ENCODE peak calls at places on chromosome 16, in ten cellular contexts. T is breast epithelium; J is HFF-Myc; U is psoas muscle; R is uterus; I is fibroblast of lung; C is cardiac fibroblast; H is esophagus squamous epithelium; P is kidney epithelial cell; W is CD8-positive, alpha-beta T cell. O is an unnamed sample.

GRCh38 chr16:11833951-11834695 is 17.2 kb downstream of the RSL1D1 start:
- DNase-seq in T (no peak), J (no peak), U (no peak), R (no peak), I (peak), C (peak), H (no peak), P (no peak), W (no peak), O (peak)

GRCh38 chr16:53434436-53435065 is at the start of gene RBL2:
- DNase-seq in T (peak), J (no peak), U (peak), R (peak), I (peak), C (peak), H (no peak), P (no peak), W (peak), O (peak)

GRCh38 chr16:86664518-86665318 is 86.4 kb downstream of the FOXL1 start:
- DNase-seq in T (no peak), J (peak), U (no peak), R (no peak), I (peak), C (peak), H (no peak), P (peak), W (no peak), O (peak)

GRCh38 chr16:11517926-11518325 is 68.8 kb downstream of the LITAF start:
- DNase-seq in T (no peak), J (no peak), U (no peak), R (no peak), I (no peak), C (no peak), H (no peak), P (no peak), W (no peak), O (no peak)

GRCh38 chr16:69327585-69328310 is 2.6 kb downstream of the PDF start:
- DNase-seq in T (no peak), J (no peak), U (no peak), R (no peak), I (no peak), C (no peak), H (no peak), P (no peak), W (no peak), O (no peak)

GRCh38 chr16:66357523-66357928 is 9.0 kb upstream of the CDH5 start:
- DNase-seq in T (peak), J (peak), U (no peak), R (peak), I (peak), C (peak), H (no peak), P (peak), W (no peak), O (peak)

GRCh38 chr16:4090476-4090875 is 25.8 kb downstream of the ADCY9 start:
- DNase-seq in T (no peak), J (no peak), U (peak), R (no peak), I (no peak), C (peak), H (no peak), P (no peak), W (no peak), O (no peak)

GRCh38 chr16:29009050-29009837 is 24.4 kb downstream of the LAT start:
- DNase-seq in T (no peak), J (no peak), U (no peak), R (no peak), I (no peak), C (no peak), H (no peak), P (no peak), W (no peak), O (no peak)

GRCh38 chr16:22206847-22207714 is 1.0 kb downstream of the EEF2K start:
- DNase-seq in T (peak), J (no peak), U (peak), R (peak), I (peak), C (peak), H (peak), P (no peak), W (no peak), O (peak)

GRCh38 chr16:67280090-67281015 is 1.0 kb downstream of the PLEKHG4 start:
- DNase-seq in T (no peak), J (no peak), U (no peak), R (no peak), I (no peak), C (no peak), H (no peak), P (no peak), W (no peak), O (no peak)

GRCh38 chr16:35639233-35640205 is 2180.1 kb downstream of the TP53TG3F start:
- DNase-seq in T (no peak), J (no peak), U (no peak), R (no peak), I (no peak), C (no peak), H (no peak), P (no peak), W (no peak), O (no peak)

GRCh38 chr16:69626256-69626655 is 60.5 kb downstream of the NFAT5 start:
- DNase-seq in T (no peak), J (peak), U (no peak), R (no peak), I (peak), C (peak), H (no peak), P (no peak), W (no peak), O (peak)

GRCh38 chr16:48860341-48860740 is 250.4 kb upstream of the N4BP1 start:
- DNase-seq in T (no peak), J (peak), U (no peak), R (no peak), I (no peak), C (no peak), H (no peak), P (no peak), W (no peak), O (no peak)

GRCh38 chr16:85449195-85449884 is 163.8 kb upstream of the GSE1 start:
- DNase-seq in T (no peak), J (no peak), U (no peak), R (no peak), I (no peak), C (no peak), H (no peak), P (no peak), W (no peak), O (no peak)

GRCh38 chr16:4373909-4374742 is 2.5 kb downstream of the VASN start:
- DNase-seq in T (peak), J (no peak), U (peak), R (peak), I (peak), C (peak), H (no peak), P (no peak), W (no peak), O (peak)

GRCh38 chr16:8496364-8496763 is 93.9 kb downstream of the TMEM114 start:
- DNase-seq in T (no peak), J (no peak), U (no peak), R (no peak), I (no peak), C (no peak), H (no peak), P (no peak), W (no peak), O (no peak)

GRCh38 chr16:11430601-11431317 is 85.5 kb downstream of the RMI2 start:
- DNase-seq in T (no peak), J (no peak), U (no peak), R (no peak), I (no peak), C (no peak), H (no peak), P (no peak), W (no peak), O (no peak)

GRCh38 chr16:72124761-72125634 is 31.4 kb downstream of the DHX38 start:
- DNase-seq in T (peak), J (peak), U (peak), R (peak), I (peak), C (peak), H (no peak), P (peak), W (peak), O (peak)

GRCh38 chr16:88747588-88748301 is 37.3 kb downstream of the PIEZO1 start:
- DNase-seq in T (no peak), J (no peak), U (no peak), R (no peak), I (no peak), C (no peak), H (no peak), P (no peak), W (no peak), O (no peak)

GRCh38 chr16:78490431-78490830 is 391.0 kb downstream of the WWOX start:
- DNase-seq in T (no peak), J (no peak), U (no peak), R (no peak), I (no peak), C (no peak), H (no peak), P (no peak), W (no peak), O (no peak)

GRCh38 chr16:29891525-29892457 is 7.6 kb downstream of the SEZ6L2 start:
- DNase-seq in T (no peak), J (no peak), U (no peak), R (no peak), I (no peak), C (peak), H (no peak), P (no peak), W (no peak), O (no peak)

GRCh38 chr16:67186550-67186950 is 2.8 kb upstream of the MATCAP1 start:
- DNase-seq in T (no peak), J (no peak), U (no peak), R (no peak), I (no peak), C (no peak), H (no peak), P (no peak), W (no peak), O (no peak)

GRCh38 chr16:85179344-85180046 is 67.2 kb upstream of the CIBAR2 start:
- DNase-seq in T (no peak), J (no peak), U (no peak), R (no peak), I (peak), C (no peak), H (no peak), P (no peak), W (no peak), O (no peak)

GRCh38 chr16:4003576-4003975 is 112.7 kb downstream of the ADCY9 start:
- DNase-seq in T (no peak), J (no peak), U (no peak), R (no peak), I (no peak), C (no peak), H (no peak), P (no peak), W (no peak), O (no peak)

GRCh38 chr16:84759906-84760305 is 59.9 kb upstream of the CRISPLD2 start:
- DNase-seq in T (no peak), J (no peak), U (no peak), R (no peak), I (no peak), C (no peak), H (no peak), P (no peak), W (no peak), O (no peak)

GRCh38 chr16:49464877-49465504 is 91.4 kb downstream of the C16orf78 start:
- DNase-seq in T (peak), J (no peak), U (no peak), R (no peak), I (no peak), C (no peak), H (no peak), P (no peak), W (no peak), O (no peak)

GRCh38 chr16:74862743-74863244 is 88.2 kb upstream of the FA2H start:
- DNase-seq in T (no peak), J (peak), U (no peak), R (no peak), I (peak), C (peak), H (no peak), P (peak), W (no peak), O (peak)

GRCh38 chr16:1687427-1688316 is 9.6 kb downstream of the JPT2 start:
- DNase-seq in T (no peak), J (no peak), U (no peak), R (no peak), I (no peak), C (no peak), H (no peak), P (no peak), W (no peak), O (no peak)

GRCh38 chr16:87550510-87550961 is 51.8 kb upstream of the JPH3 start:
- DNase-seq in T (no peak), J (no peak), U (peak), R (no peak), I (no peak), C (no peak), H (no peak), P (no peak), W (peak), O (no peak)

GRCh38 chr16:74107795-74108610 is 188.6 kb upstream of the PSMD7 start:
- DNase-seq in T (no peak), J (peak), U (no peak), R (no peak), I (peak), C (peak), H (no peak), P (peak), W (no peak), O (peak)

GRCh38 chr16:30018731-30019158 is 4.3 kb upstream of the C16orf92 start:
- DNase-seq in T (no peak), J (no peak), U (no peak), R (no peak), I (no peak), C (no peak), H (no peak), P (no peak), W (no peak), O (peak)

GRCh38 chr16:21156767-21157467 is 1.6 kb upstream of the LDAF1 start:
- DNase-seq in T (no peak), J (peak), U (no peak), R (peak), I (peak), C (peak), H (no peak), P (peak), W (no peak), O (peak)

GRCh38 chr16:67068212-67068753 is 39.3 kb downstream of the CBFB start:
- DNase-seq in T (no peak), J (no peak), U (no peak), R (no peak), I (peak), C (no peak), H (no peak), P (no peak), W (no peak), O (peak)

GRCh38 chr16:68645494-68646388 is 631 bp downstream of the CDH3 start:
- DNase-seq in T (peak), J (no peak), U (no peak), R (peak), I (no peak), C (no peak), H (no peak), P (no peak), W (no peak), O (no peak)

GRCh38 chr16:28554634-28555423 is 1.1 kb downstream of the SGF29 start:
- DNase-seq in T (no peak), J (no peak), U (no peak), R (no peak), I (no peak), C (no peak), H (no peak), P (no peak), W (no peak), O (no peak)

GRCh38 chr16:89275284-89275584 is 57.7 kb downstream of the ZNF778 start:
- DNase-seq in T (no peak), J (no peak), U (no peak), R (no peak), I (no peak), C (no peak), H (no peak), P (no peak), W (no peak), O (no peak)

GRCh38 chr16:88993006-88993787 is 16.2 kb upstream of the CBFA2T3 start:
- DNase-seq in T (no peak), J (no peak), U (no peak), R (no peak), I (peak), C (no peak), H (no peak), P (no peak), W (no peak), O (no peak)

GRCh38 chr16:88773812-88774291 is 11.2 kb downstream of the PIEZO1 start:
- DNase-seq in T (no peak), J (peak), U (peak), R (no peak), I (peak), C (peak), H (no peak), P (no peak), W (no peak), O (peak)

GRCh38 chr16:7150230-7150629 is 182.4 kb upstream of the RBFOX1 start:
- DNase-seq in T (no peak), J (no peak), U (no peak), R (no peak), I (no peak), C (no peak), H (no peak), P (no peak), W (no peak), O (no peak)

GRCh38 chr16:87324411-87325275 is 7.5 kb upstream of the C16orf95 start:
- DNase-seq in T (no peak), J (no peak), U (no peak), R (peak), I (peak), C (peak), H (no peak), P (no peak), W (no peak), O (peak)

DNA sequence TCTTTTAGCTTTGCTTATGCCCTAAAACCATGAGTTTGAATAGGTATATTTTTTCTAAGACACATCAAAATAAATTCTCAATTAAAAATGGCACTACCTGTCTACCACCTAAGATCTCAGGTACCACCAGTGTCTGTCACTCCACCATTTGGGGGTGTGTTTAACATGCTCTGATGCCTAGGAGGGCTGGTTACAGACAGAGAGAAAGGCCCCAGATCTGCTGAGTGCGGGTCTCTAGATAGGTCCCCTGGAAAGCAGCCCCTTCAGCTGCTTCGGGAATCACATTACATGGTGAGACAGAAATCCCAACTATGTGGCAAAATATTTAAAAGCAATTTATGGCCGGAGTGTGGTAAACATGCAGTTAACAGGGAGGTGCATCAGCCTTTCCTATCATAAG is 653 bp upstream of the VAC14 start:
- DNase-seq in T (no peak), J (no peak), U (no peak), R (no peak), I (no peak), C (no peak), H (no peak), P (no peak), W (no peak), O (no peak)
- H3K4me3 ChIP-seq in T (peak), J (no peak), U (peak), R (no peak), I (no peak), C (no peak), H (peak), P (no peak), W (peak), O (no peak)

GRCh38 chr16:83615553-83615952 is 192.2 kb upstream of the HSBP1 start:
- DNase-seq in T (no peak), J (no peak), U (no peak), R (no peak), I (peak), C (no peak), H (no peak), P (no peak), W (no peak), O (peak)
- TF ChIP-seq CTCF in T (no peak), J (no peak), U (no peak), R (no peak), I (no peak), C (no peak), H (no peak), P (no peak), W (no peak), O (no peak)

GRCh38 chr16:31202402-31203385 is at the start of gene PYCARD:
- DNase-seq in T (no peak), J (no peak), U (peak), R (peak), I (peak), C (peak), H (no peak), P (no peak), W (no peak), O (peak)

GRCh38 chr16:31199430-31200041 is 3.0 kb downstream of the PYCARD start:
- DNase-seq in T (no peak), J (no peak), U (no peak), R (no peak), I (no peak), C (no peak), H (no peak), P (no peak), W (no peak), O (no peak)

GRCh38 chr16:31201511-31202401 is 804 bp downstream of the PYCARD start:
- DNase-seq in T (no peak), J (no peak), U (peak), R (no peak), I (peak), C (no peak), H (no peak), P (no peak), W (no peak), O (peak)

GRCh38 chr16:31198207-31198882 is 4.2 kb downstream of the PYCARD start:
- DNase-seq in T (no peak), J (no peak), U (no peak), R (no peak), I (no peak), C (no peak), H (no peak), P (no peak), W (no peak), O (no peak)

GRCh38 chr16:31200821-31201510 is 1.6 kb downstream of the PYCARD start:
- DNase-seq in T (no peak), J (peak), U (no peak), R (no peak), I (peak), C (no peak), H (no peak), P (no peak), W (no peak), O (peak)
- H3K4me3 ChIP-seq in T (peak), J (no peak), U (peak), R (no peak), I (no peak), C (no peak), H (peak), P (no peak), W (peak), O (no peak)

GRCh38 chr16:15055141-15056053 is 477 bp downstream of the NTAN1 start:
- DNase-seq in T (no peak), J (no peak), U (peak), R (peak), I (peak), C (peak), H (no peak), P (no peak), W (no peak), O (peak)
- TF ChIP-seq CTCF in T (no peak), J (no peak), U (no peak), R (no peak), I (no peak), C (no peak), H (no peak), P (peak), W (peak), O (peak)

DNA sequence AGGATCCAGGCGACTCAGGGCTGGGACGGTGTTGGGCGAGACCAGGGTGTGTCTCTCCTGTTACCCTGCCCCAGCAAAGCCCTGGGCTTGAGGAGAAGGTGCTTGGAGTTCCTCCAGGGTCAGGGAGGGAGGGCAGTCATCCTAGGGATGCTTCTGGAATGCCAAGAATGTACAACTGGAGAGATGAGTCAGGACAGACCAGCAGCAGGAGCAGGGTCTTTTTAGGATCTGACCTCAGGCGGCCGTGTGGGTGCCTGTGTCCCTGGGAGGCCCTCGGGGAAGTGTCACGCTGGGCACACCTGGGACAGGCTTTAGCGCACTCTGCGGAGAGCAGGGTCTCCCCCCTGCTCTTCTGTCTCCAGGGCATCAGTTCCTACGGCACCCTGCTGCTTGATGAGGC is 8.2 kb upstream of the MTSS2 start:
- DNase-seq in T (no peak), J (peak), U (peak), R (no peak), I (peak), C (peak), H (no peak), P (peak), W (no peak), O (peak)
- H3K4me3 ChIP-seq in T (no peak), J (no peak), U (peak), R (no peak), I (no peak), C (no peak), H (no peak), P (no peak), W (no peak), O (no peak)